ENCODE peak calls at places on chromosomes 2 and 18, in nine cellular contexts. One of them, this sample, is unnamed.

GRCh38 chr2:99877963-99878362 is 264.4 kb downstream of the AFF3 start:
- DNase-seq in tibial artery: no peak
- DNase-seq in A549: no peak
- DNase-seq in nephron progenitor cell: no peak
- DNase-seq in MM.1S: no peak
- DNase-seq in GM12864: no peak
- DNase-seq in stomach: no peak
- DNase-seq in K562: no peak
- DNase-seq in fibroblast of lung: no peak
- DNase-seq in this sample: no peak

GRCh38 chr18:32441536-32441935 is 29.1 kb downstream of the GAREM1 start:
- DNase-seq in MM.1S: no peak
- DNase-seq in GM12864: no peak
- DNase-seq in nephron progenitor cell: no peak
- DNase-seq in stomach: no peak
- DNase-seq in A549: no peak
- DNase-seq in fibroblast of lung: peak; percentile 66
- DNase-seq in K562: no peak
- DNase-seq in tibial artery: no peak
- DNase-seq in this sample: no peak

GRCh38 chr2:86254576-86255538 is 55.6 kb downstream of the MRPL35 start:
- DNase-seq in stomach: peak; percentile 83
- DNase-seq in GM12864: no peak
- DNase-seq in MM.1S: no peak
- DNase-seq in A549: peak; percentile 11
- DNase-seq in fibroblast of lung: no peak
- DNase-seq in tibial artery: no peak
- DNase-seq in K562: no peak
- DNase-seq in nephron progenitor cell: no peak
- DNase-seq in this sample: no peak

GRCh38 chr2:62304429-62305417 is 108.8 kb downstream of the B3GNT2 start:
- DNase-seq in tibial artery: peak; percentile 77
- DNase-seq in stomach: peak; percentile 56
- DNase-seq in K562: peak; percentile 96
- DNase-seq in GM12864: no peak
- DNase-seq in MM.1S: peak; percentile 85
- DNase-seq in A549: no peak
- DNase-seq in nephron progenitor cell: no peak
- DNase-seq in fibroblast of lung: peak; percentile 96
- DNase-seq in this sample: no peak

GRCh38 chr2:172572981-172573380 is 17.1 kb downstream of the PDK1 start:
- DNase-seq in MM.1S: no peak
- DNase-seq in GM12864: no peak
- DNase-seq in A549: no peak
- DNase-seq in nephron progenitor cell: no peak
- DNase-seq in fibroblast of lung: no peak
- DNase-seq in K562: no peak
- DNase-seq in stomach: no peak
- DNase-seq in tibial artery: no peak
- DNase-seq in this sample: no peak

GRCh38 chr2:173076557-173077345 is 1.1 kb downstream of the MAP3K20 start:
- DNase-seq in GM12864: peak; percentile 25
- DNase-seq in tibial artery: peak; percentile 71
- DNase-seq in fibroblast of lung: peak; percentile 54
- DNase-seq in MM.1S: peak; percentile 27
- DNase-seq in K562: peak; percentile 62
- DNase-seq in A549: peak; percentile 37
- DNase-seq in stomach: peak; percentile 44
- DNase-seq in nephron progenitor cell: peak; percentile 60
- DNase-seq in this sample: no peak

GRCh38 chr2:191571163-191571769 is 106.7 kb upstream of the NABP1 start:
- DNase-seq in stomach: no peak
- DNase-seq in MM.1S: peak; percentile 60
- DNase-seq in A549: peak; percentile 74
- DNase-seq in tibial artery: no peak
- DNase-seq in nephron progenitor cell: no peak
- DNase-seq in K562: peak; percentile 73
- DNase-seq in fibroblast of lung: peak; percentile 73
- DNase-seq in GM12864: peak; percentile 26
- DNase-seq in this sample: no peak

GRCh38 chr2:115414461-115414860 is 972.0 kb downstream of the DPP10 start:
- DNase-seq in stomach: no peak
- DNase-seq in MM.1S: no peak
- DNase-seq in GM12864: no peak
- DNase-seq in tibial artery: no peak
- DNase-seq in A549: no peak
- DNase-seq in nephron progenitor cell: no peak
- DNase-seq in K562: no peak
- DNase-seq in fibroblast of lung: no peak
- DNase-seq in this sample: no peak

GRCh38 chr2:239958366-239958765 is 66.8 kb downstream of the NDUFA10 start:
- DNase-seq in GM12864: no peak
- DNase-seq in tibial artery: no peak
- DNase-seq in MM.1S: no peak
- DNase-seq in stomach: no peak
- DNase-seq in A549: no peak
- DNase-seq in nephron progenitor cell: no peak
- DNase-seq in fibroblast of lung: no peak
- DNase-seq in K562: no peak
- DNase-seq in this sample: peak; percentile 50

GRCh38 chr18:50751490-50751889 is 68.3 kb downstream of the MRO start:
- DNase-seq in tibial artery: no peak
- DNase-seq in MM.1S: no peak
- DNase-seq in stomach: no peak
- DNase-seq in fibroblast of lung: no peak
- DNase-seq in K562: no peak
- DNase-seq in nephron progenitor cell: no peak
- DNase-seq in GM12864: no peak
- DNase-seq in A549: no peak
- DNase-seq in this sample: no peak

GRCh38 chr2:155904720-155905119 is 427.8 kb downstream of the NR4A2 start:
- DNase-seq in tibial artery: no peak
- DNase-seq in stomach: no peak
- DNase-seq in GM12864: no peak
- DNase-seq in A549: no peak
- DNase-seq in nephron progenitor cell: no peak
- DNase-seq in K562: no peak
- DNase-seq in fibroblast of lung: no peak
- DNase-seq in MM.1S: no peak
- DNase-seq in this sample: no peak

GRCh38 chr18:27602092-27602491 is 417.0 kb upstream of the CHST9 start:
- DNase-seq in A549: no peak
- DNase-seq in nephron progenitor cell: no peak
- DNase-seq in K562: no peak
- DNase-seq in GM12864: no peak
- DNase-seq in fibroblast of lung: no peak
- DNase-seq in stomach: no peak
- DNase-seq in tibial artery: no peak
- DNase-seq in MM.1S: no peak
- DNase-seq in this sample: no peak

GRCh38 chr18:37754141-37754540 is 188.5 kb upstream of the CELF4 start:
- DNase-seq in GM12864: no peak
- DNase-seq in fibroblast of lung: no peak
- DNase-seq in A549: no peak
- DNase-seq in nephron progenitor cell: no peak
- DNase-seq in K562: no peak
- DNase-seq in stomach: no peak
- DNase-seq in MM.1S: no peak
- DNase-seq in tibial artery: no peak
- DNase-seq in this sample: no peak

GRCh38 chr2:240393831-240394410 is 41.5 kb upstream of the GPC1 start:
- DNase-seq in tibial artery: no peak
- DNase-seq in fibroblast of lung: peak; percentile 53
- DNase-seq in stomach: no peak
- DNase-seq in nephron progenitor cell: no peak
- DNase-seq in GM12864: no peak
- DNase-seq in MM.1S: no peak
- DNase-seq in A549: no peak
- DNase-seq in K562: no peak
- DNase-seq in this sample: no peak

GRCh38 chr2:241410739-241411176 is 54.7 kb downstream of the FARP2 start:
- DNase-seq in GM12864: no peak
- DNase-seq in stomach: peak; percentile 29
- DNase-seq in tibial artery: no peak
- DNase-seq in fibroblast of lung: peak; percentile 78
- DNase-seq in MM.1S: no peak
- DNase-seq in K562: peak; percentile 71
- DNase-seq in A549: no peak
- DNase-seq in nephron progenitor cell: no peak
- DNase-seq in this sample: no peak

DNA sequence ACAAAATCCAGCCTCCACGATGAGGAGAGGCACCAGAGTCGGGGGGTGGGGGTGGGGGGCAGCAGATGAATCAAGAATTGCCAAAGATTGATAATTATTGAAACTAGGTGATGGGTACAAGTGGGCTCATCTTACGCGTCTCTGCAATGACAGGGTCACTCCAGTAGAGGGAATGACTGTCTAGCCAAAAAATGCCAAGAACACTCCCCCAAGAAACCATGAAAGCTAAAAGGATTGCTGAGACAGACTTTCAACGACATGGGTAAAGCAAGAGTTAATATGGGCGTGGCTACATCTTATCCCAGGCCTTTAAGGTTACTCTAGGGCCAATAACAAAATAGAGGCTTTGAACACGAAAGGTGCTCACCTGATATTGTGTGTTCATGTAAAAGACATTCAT is 86.5 kb downstream of the STK39 start:
- DNase-seq in nephron progenitor cell: no peak
- DNase-seq in K562: peak; percentile 35
- DNase-seq in tibial artery: no peak
- DNase-seq in A549: peak; percentile 54
- DNase-seq in stomach: no peak
- DNase-seq in GM12864: no peak
- DNase-seq in fibroblast of lung: no peak
- DNase-seq in MM.1S: no peak
- DNase-seq in this sample: no peak
- TF ChIP-seq CTCF in nephron progenitor cell: no peak
- TF ChIP-seq CTCF in K562: peak; percentile 46
- TF ChIP-seq CTCF in tibial artery: no peak
- TF ChIP-seq CTCF in A549: peak; percentile 20
- TF ChIP-seq CTCF in stomach: no peak
- TF ChIP-seq CTCF in GM12864: peak; percentile 47
- TF ChIP-seq CTCF in fibroblast of lung: peak; percentile 7
- TF ChIP-seq CTCF in MM.1S: no peak
- TF ChIP-seq CTCF in this sample: peak; percentile 23

GRCh38 chr2:47402805-47403691 is at the start of gene MSH2:
- DNase-seq in fibroblast of lung: peak; percentile 90
- DNase-seq in A549: peak; percentile 97
- DNase-seq in tibial artery: peak; percentile 93
- DNase-seq in GM12864: peak; percentile 88
- DNase-seq in MM.1S: peak; percentile 96
- DNase-seq in nephron progenitor cell: peak; percentile 88
- DNase-seq in stomach: peak; percentile 91
- DNase-seq in K562: peak; percentile 98
- DNase-seq in this sample: peak; percentile 87
- TF ChIP-seq CTCF in fibroblast of lung: no peak
- TF ChIP-seq CTCF in A549: no peak
- TF ChIP-seq CTCF in tibial artery: no peak
- TF ChIP-seq CTCF in GM12864: no peak
- TF ChIP-seq CTCF in MM.1S: no peak
- TF ChIP-seq CTCF in nephron progenitor cell: no peak
- TF ChIP-seq CTCF in stomach: no peak
- TF ChIP-seq CTCF in K562: no peak
- TF ChIP-seq CTCF in this sample: no peak

DNA sequence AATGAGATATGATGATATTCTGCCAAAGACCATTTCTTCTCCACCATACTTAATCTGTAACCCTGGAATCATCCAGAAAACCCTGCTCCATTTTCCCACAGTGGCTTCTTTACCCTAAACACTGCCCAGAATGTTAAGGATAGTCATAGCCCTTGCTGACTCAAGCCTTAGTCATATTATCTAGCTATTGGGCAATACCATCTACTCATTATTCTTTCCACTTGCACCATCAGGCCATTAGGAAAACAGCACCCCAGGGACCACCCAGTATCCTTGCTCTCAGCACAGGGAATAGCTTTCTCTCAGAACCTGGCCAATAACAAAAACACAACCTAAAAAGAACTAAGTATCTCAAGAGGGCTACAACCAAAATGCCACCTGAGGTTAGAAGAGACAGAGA is 445.7 kb upstream of the SLC14A2 start:
- DNase-seq in A549: peak; percentile 41
- DNase-seq in fibroblast of lung: peak; percentile 92
- DNase-seq in GM12864: no peak
- DNase-seq in nephron progenitor cell: no peak
- DNase-seq in tibial artery: peak; percentile 78
- DNase-seq in stomach: no peak
- DNase-seq in MM.1S: no peak
- DNase-seq in K562: no peak
- DNase-seq in this sample: no peak
- TF ChIP-seq CTCF in A549: no peak
- TF ChIP-seq CTCF in fibroblast of lung: peak; percentile 16
- TF ChIP-seq CTCF in GM12864: no peak
- TF ChIP-seq CTCF in nephron progenitor cell: no peak
- TF ChIP-seq CTCF in tibial artery: peak; percentile 21
- TF ChIP-seq CTCF in stomach: no peak
- TF ChIP-seq CTCF in MM.1S: no peak
- TF ChIP-seq CTCF in K562: no peak
- TF ChIP-seq CTCF in this sample: no peak

GRCh38 chr2:188414869-188415753 is 123.4 kb downstream of the GULP1 start:
- DNase-seq in stomach: no peak
- DNase-seq in nephron progenitor cell: no peak
- DNase-seq in GM12864: no peak
- DNase-seq in tibial artery: no peak
- DNase-seq in K562: no peak
- DNase-seq in A549: peak; percentile 16
- DNase-seq in MM.1S: no peak
- DNase-seq in fibroblast of lung: peak; percentile 41
- DNase-seq in this sample: no peak
- TF ChIP-seq CTCF in stomach: no peak
- TF ChIP-seq CTCF in nephron progenitor cell: no peak
- TF ChIP-seq CTCF in GM12864: no peak
- TF ChIP-seq CTCF in tibial artery: no peak
- TF ChIP-seq CTCF in K562: no peak
- TF ChIP-seq CTCF in A549: no peak
- TF ChIP-seq CTCF in MM.1S: no peak
- TF ChIP-seq CTCF in fibroblast of lung: no peak
- TF ChIP-seq CTCF in this sample: no peak